ENCODE peak calls at places on chromosomes 7 and 10, in four cellular contexts. A is A549, D is colonic mucosa, J is transverse colon. C is an unnamed sample. For H3K4me1, the result is how much of the 10 kb centered on the place peaks cover.

GRCh38 chr7:68280931-68281330 is 1284.3 kb downstream of the TYW1 start:
- DNase-seq in A (no peak), D (no peak), J (no peak), C (no peak)

GRCh38 chr7:43196379-43196778 is 83.9 kb downstream of the HECW1 start:
- DNase-seq in A (no peak), D (no peak), J (no peak), C (no peak)

GRCh38 chr7:46152671-46153070 is 231.6 kb upstream of the IGFBP3 start:
- DNase-seq in A (no peak), D (no peak), J (no peak), C (no peak)

GRCh38 chr10:13969118-13969791 is 361.5 kb downstream of the FRMD4A start:
- DNase-seq in A (no peak), D (no peak), J (no peak), C (no peak)

GRCh38 chr10:22321831-22322662 is 1.1 kb downstream of the BMI1 start:
- DNase-seq in A (peak), D (peak), J (no peak), C (no peak)

GRCh38 chr7:113093561-113093960 is 6.9 kb upstream of the GPR85 start:
- DNase-seq in A (no peak), D (no peak), J (no peak), C (no peak)

GRCh38 chr7:130288829-130289228 is 4.1 kb upstream of the CPA4 start:
- DNase-seq in A (no peak), D (no peak), J (no peak), C (no peak)

GRCh38 chr7:143490719-143491306 is 13.1 kb downstream of the TAS2R41 start:
- DNase-seq in A (no peak), D (peak), J (no peak), C (no peak)

GRCh38 chr10:130623680-130624271 is 487.6 kb downstream of the GLRX3 start:
- DNase-seq in A (no peak), D (no peak), J (no peak), C (no peak)

GRCh38 chr10:80075781-80076180 is 2.7 kb upstream of the TMEM254 start:
- DNase-seq in A (no peak), D (no peak), J (no peak), C (no peak)

GRCh38 chr7:68425377-68425776 is 1172.9 kb upstream of the AUTS2 start:
- DNase-seq in A (no peak), D (no peak), J (no peak), C (no peak)

GRCh38 chr10:91632671-91633550 is at the start of gene PPP1R3C:
- DNase-seq in A (peak), D (peak), J (peak), C (peak)

GRCh38 chr7:131052285-131052942 is 275.3 kb upstream of the MKLN1 start:
- DNase-seq in A (no peak), D (no peak), J (no peak), C (no peak)

GRCh38 chr10:31700222-31700621 is 228.4 kb downstream of the ARHGAP12 start:
- DNase-seq in A (no peak), D (no peak), J (no peak), C (no peak)

GRCh38 chr7:70072220-70072619 is 473.9 kb downstream of the AUTS2 start:
- DNase-seq in A (no peak), D (peak), J (no peak), C (no peak)

GRCh38 chr7:19294629-19295028 is 149.4 kb upstream of the FERD3L start:
- DNase-seq in A (no peak), D (no peak), J (no peak), C (no peak)

GRCh38 chr10:95336702-95337101 is 45.9 kb upstream of the PDLIM1 start:
- DNase-seq in A (no peak), D (no peak), J (no peak), C (no peak)

GRCh38 chr7:93249749-93250148 is 17.6 kb downstream of the VPS50 start:
- DNase-seq in A (no peak), D (no peak), J (no peak), C (no peak)

GRCh38 chr10:93875032-93875358 is 18.8 kb upstream of the SLC35G1 start:
- DNase-seq in A (no peak), D (no peak), J (no peak), C (no peak)

GRCh38 chr10:68957284-68957615 is 1.3 kb downstream of the DDX21 start:
- DNase-seq in A (peak), D (no peak), J (no peak), C (no peak)

GRCh38 chr7:19099924-19100323 is 17.5 kb downstream of the TWIST1 start:
- DNase-seq in A (no peak), D (no peak), J (no peak), C (no peak)

GRCh38 chr10:27600915-27601314 is 96.8 kb downstream of the RAB18 start:
- DNase-seq in A (no peak), D (no peak), J (no peak), C (no peak)

GRCh38 chr7:150989456-150989855 is 1.4 kb upstream of the NOS3 start:
- DNase-seq in A (no peak), D (no peak), J (no peak), C (no peak)

GRCh38 chr10:122112625-122113160 is 123.7 kb downstream of the TACC2 start:
- DNase-seq in A (peak), D (peak), J (peak), C (peak)

GRCh38 chr10:18658301-18658991 is 785 bp upstream of the ARL5B start:
- DNase-seq in A (no peak), D (peak), J (peak), C (peak)

GRCh38 chr10:1382711-1383110 is 326.5 kb downstream of the WDR37 start:
- DNase-seq in A (no peak), D (peak), J (no peak), C (no peak)

GRCh38 chr10:119497243-119497642 is 45.3 kb downstream of the RGS10 start:
- DNase-seq in A (no peak), D (no peak), J (no peak), C (no peak)

GRCh38 chr7:70113543-70113942 is 515.3 kb downstream of the AUTS2 start:
- DNase-seq in A (no peak), D (no peak), J (no peak), C (no peak)

GRCh38 chr7:17564678-17565209 is 266.3 kb downstream of the AHR start:
- DNase-seq in A (no peak), D (no peak), J (no peak), C (no peak)

GRCh38 chr7:29807179-29807841 is 1.0 kb downstream of the WIPF3 start:
- DNase-seq in A (peak), D (peak), J (peak), C (no peak)

GRCh38 chr7:3673524-3673923 is 372.5 kb downstream of the SDK1 start:
- DNase-seq in A (no peak), D (peak), J (peak), C (no peak)

GRCh38 chr10:122276611-122277205 is 5.6 kb downstream of the BTBD16 start:
- DNase-seq in A (peak), D (no peak), J (no peak), C (no peak)

DNA sequence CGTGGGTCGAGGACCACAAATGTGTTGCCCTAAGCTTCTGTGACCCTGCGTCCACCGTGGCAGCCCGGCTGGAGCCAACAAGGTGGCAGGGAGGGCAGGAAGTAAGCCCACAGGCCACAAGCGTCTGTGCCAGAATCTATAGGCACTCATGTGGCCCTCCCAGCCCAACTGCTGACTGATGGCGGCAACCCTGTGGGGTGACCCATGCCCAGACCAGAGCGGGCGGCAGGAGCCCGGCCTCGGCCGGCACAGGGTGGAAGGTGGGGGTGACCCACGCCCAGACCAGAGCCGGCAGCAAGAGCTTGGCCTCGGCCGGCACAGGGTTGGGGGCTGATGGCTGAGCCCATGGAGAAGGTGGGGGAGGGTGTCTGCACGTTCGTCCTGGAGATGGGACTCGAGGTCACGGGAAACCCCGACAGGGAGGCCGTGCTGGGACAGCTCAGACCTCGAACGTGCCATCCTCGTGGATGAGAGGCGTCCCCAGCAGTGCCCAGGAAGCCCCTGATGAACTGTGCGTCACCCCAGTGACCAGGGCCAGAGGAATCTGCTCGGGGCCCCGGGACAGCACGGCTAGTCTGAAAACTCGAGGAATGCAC is 181.0 kb downstream of the ELFN1 start:
- DNase-seq in A (no peak), D (no peak), J (no peak), C (peak)
- H3K4me1 ChIP-seq in A (under half), D (under half), J (under half), C (under half)

DNA sequence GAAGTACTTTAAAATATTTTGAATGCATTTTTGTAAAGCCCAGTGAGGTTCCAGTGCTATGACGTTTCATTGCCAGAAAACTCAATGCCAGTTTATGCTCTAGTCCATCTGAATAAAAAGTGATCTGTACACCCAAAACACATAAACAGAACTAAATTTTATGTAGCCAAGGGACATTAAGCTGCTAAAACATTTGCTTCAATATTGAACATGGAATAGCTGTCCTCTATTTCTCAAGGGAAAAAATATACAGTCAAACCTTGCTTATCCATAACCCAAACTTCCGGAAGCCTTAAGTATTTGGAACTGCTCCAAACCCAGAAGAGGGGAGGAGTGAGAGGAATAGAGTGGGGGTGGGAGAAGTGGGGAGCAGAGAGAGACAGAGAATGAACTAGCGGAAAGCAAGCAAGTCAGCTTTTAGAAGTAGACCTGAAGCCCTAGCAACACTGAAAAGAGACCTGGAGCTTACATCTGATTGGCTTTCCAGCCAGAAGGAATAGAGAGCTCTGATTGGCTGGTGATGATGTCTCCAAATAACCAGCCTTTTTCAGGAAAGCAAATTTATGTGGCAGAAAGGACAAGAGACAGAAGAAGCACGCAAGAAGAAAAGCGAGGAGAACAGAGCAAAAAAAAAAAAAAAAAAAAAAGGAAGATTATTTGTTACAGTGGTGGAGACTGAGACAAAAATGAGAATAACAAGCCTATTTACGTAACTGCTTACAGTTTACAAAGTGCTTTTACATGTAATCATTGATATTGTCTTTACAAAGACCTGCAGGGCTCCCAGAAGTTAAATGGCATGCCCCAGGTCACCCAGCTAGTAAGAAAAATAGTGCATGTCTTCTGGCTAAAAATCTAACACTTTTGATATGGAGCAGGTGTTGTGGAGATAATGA is 196.0 kb downstream of the RNLS start:
- DNase-seq in A (peak), D (peak), J (peak), C (no peak)
- H3K4me1 ChIP-seq in A (under half), D (under half), J (under half), C (under half)

DNA sequence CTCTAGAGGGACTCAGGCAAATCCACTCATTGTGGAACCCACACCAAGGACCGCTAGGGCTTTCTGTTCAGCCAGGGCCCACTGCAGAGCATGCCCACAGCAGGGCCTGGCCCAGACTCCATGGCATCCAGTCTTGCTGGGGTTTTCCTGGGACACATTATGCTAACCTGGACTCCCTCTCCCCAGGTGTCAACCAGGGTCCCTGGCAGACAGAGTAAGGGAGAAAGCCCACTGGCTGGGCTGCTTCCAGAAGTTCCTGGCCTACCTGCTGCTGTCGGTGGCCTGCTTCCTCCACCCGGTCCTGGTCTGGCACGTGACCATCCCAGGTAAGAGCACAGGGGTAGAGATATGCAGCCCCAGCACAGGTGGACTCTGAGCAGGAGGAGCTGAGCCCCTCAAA is 22.3 kb downstream of the TMEM72 start:
- DNase-seq in A (no peak), D (no peak), J (no peak), C (no peak)
- H3K4me1 ChIP-seq in A (under half), D (under half), J (under half), C (under half)

GRCh38 chr10:132589681-132590080 is 52.1 kb downstream of the INPP5A start:
- DNase-seq in A (no peak), D (no peak), J (no peak), C (no peak)
- H3K4me1 ChIP-seq in A (under half), D (under half), J (under half), C (under half)

GRCh38 chr10:72334196-72334831 is 20.4 kb downstream of the DNAJB12 start:
- DNase-seq in A (no peak), D (no peak), J (no peak), C (no peak)
- H3K4me1 ChIP-seq in A (half or more), D (under half), J (under half), C (half or more)

GRCh38 chr7:35831208-35831607 is 30.4 kb downstream of the SEPTIN7 start:
- DNase-seq in A (no peak), D (no peak), J (no peak), C (no peak)

GRCh38 chr7:35823440-35823839 is 22.6 kb downstream of the SEPTIN7 start:
- DNase-seq in A (no peak), D (no peak), J (no peak), C (no peak)

GRCh38 chr7:35826751-35827150 is 25.9 kb downstream of the SEPTIN7 start:
- DNase-seq in A (no peak), D (no peak), J (no peak), C (no peak)

GRCh38 chr7:35825984-35826383 is 25.1 kb downstream of the SEPTIN7 start:
- DNase-seq in A (no peak), D (no peak), J (no peak), C (no peak)

DNA sequence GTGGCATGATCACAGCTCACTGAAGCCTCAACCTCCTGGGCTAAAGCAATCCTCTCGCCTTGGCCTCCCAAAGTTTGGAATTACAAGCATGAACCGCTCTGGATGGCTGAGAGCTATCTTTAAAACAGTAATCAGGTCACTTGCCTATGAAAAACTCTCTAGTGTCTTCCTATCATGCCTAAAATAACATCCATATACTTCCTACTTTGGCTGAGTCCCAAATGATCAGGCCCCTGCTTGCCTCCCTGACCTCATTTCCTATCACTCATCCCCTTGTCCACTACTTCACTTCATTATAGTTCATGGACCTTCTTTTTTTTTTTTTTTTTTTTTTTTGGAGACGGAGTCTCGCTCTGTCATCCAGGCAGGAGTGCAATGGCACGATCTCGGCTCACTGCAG is 28.0 kb downstream of the SEPTIN7 start:
- DNase-seq in A (no peak), D (no peak), J (no peak), C (no peak)
- H3K4me1 ChIP-seq in A (under half), D (under half), J (under half), C (under half)

GRCh38 chr10:62050627-62050924 is 149.1 kb downstream of the ARID5B start:
- DNase-seq in A (no peak), D (no peak), J (no peak), C (no peak)
- H3K4me1 ChIP-seq in A (half or more), D (under half), J (under half), C (half or more)

GRCh38 chr7:668139-668871 is 58.2 kb upstream of the DNAAF5 start:
- DNase-seq in A (no peak), D (no peak), J (peak), C (no peak)
- H3K4me1 ChIP-seq in A (under half), D (under half), J (under half), C (under half)

GRCh38 chr7:74288034-74288881 is 949 bp upstream of the CLIP2 start:
- DNase-seq in A (no peak), D (peak), J (no peak), C (no peak)
- H3K4me1 ChIP-seq in A (half or more), D (under half), J (under half), C (under half)

C was measured in suprapubic skin.